ENCODE peak calls at places on chromosomes 11 and 22, in five cellular contexts. S is Ammon's horn; M is OCI-LY7; W is activated CD4-positive, alpha-beta T cell treated with anti-CD3 and anti-CD28 coated beads, Interleukin-2, amount 50 U/mL, for 4 hours; F is body of pancreas. Y is an unnamed sample.

GRCh38 chr11:78168539-78169477 is 19.6 kb downstream of the KCTD21 start:
- DNase-seq in S (no peak), M (no peak), W (no peak), F (peak), Y (no peak)

GRCh38 chr22:43275545-43275981 is 67.6 kb downstream of the SCUBE1 start:
- DNase-seq in S (no peak), M (no peak), W (no peak), F (no peak), Y (no peak)

GRCh38 chr11:46315783-46316563 is 31.3 kb upstream of the DGKZ start:
- DNase-seq in S (no peak), M (no peak), W (no peak), F (peak), Y (no peak)

GRCh38 chr22:40320687-40321086 is 25.6 kb upstream of the ADSL start:
- DNase-seq in S (no peak), M (no peak), W (no peak), F (no peak), Y (no peak)

GRCh38 chr11:92311616-92312449 is 87.2 kb downstream of the FAT3 start:
- DNase-seq in S (no peak), M (no peak), W (no peak), F (no peak), Y (no peak)

GRCh38 chr11:45922425-45923082 is at the start of gene LARGE2:
- DNase-seq in S (no peak), M (no peak), W (no peak), F (peak), Y (peak)

GRCh38 chr11:73869234-73869949 is 7.3 kb downstream of the COA4 start:
- DNase-seq in S (no peak), M (no peak), W (no peak), F (no peak), Y (no peak)

GRCh38 chr11:36306888-36307287 is 10.8 kb downstream of the PRR5L start:
- DNase-seq in S (no peak), M (no peak), W (no peak), F (no peak), Y (no peak)

GRCh38 chr11:94671553-94672366 is 96.4 kb upstream of the AMOTL1 start:
- DNase-seq in S (no peak), M (no peak), W (no peak), F (no peak), Y (no peak)

GRCh38 chr22:24810043-24810749 is 4.2 kb downstream of the SGSM1 start:
- DNase-seq in S (peak), M (no peak), W (no peak), F (no peak), Y (no peak)

GRCh38 chr22:33240901-33241300 is 182.7 kb upstream of the SYN3 start:
- DNase-seq in S (no peak), M (peak), W (no peak), F (no peak), Y (no peak)

GRCh38 chr11:28146123-28146751 is 38.0 kb downstream of the METTL15 start:
- DNase-seq in S (no peak), M (no peak), W (no peak), F (no peak), Y (no peak)

GRCh38 chr11:15769203-15769602 is 587.1 kb downstream of the SOX6 start:
- DNase-seq in S (no peak), M (no peak), W (no peak), F (peak), Y (no peak)

GRCh38 chr22:29263791-29264216 is 4.0 kb downstream of the RHBDD3 start:
- DNase-seq in S (no peak), M (no peak), W (no peak), F (peak), Y (no peak)

GRCh38 chr11:26319906-26320305 is 12.0 kb upstream of the ANO3 start:
- DNase-seq in S (no peak), M (no peak), W (no peak), F (no peak), Y (no peak)

GRCh38 chr22:39498368-39498767 is 3.7 kb upstream of the MIEF1 start:
- DNase-seq in S (no peak), M (no peak), W (no peak), F (no peak), Y (no peak)

GRCh38 chr11:120316880-120317688 is 8.0 kb upstream of the TLCD5 start:
- DNase-seq in S (peak), M (no peak), W (no peak), F (peak), Y (no peak)

GRCh38 chr11:123137496-123138270 is 57.4 kb downstream of the CLMP start:
- DNase-seq in S (peak), M (no peak), W (no peak), F (peak), Y (no peak)

GRCh38 chr11:45724145-45724544 is 58.7 kb upstream of the CHST1 start:
- DNase-seq in S (no peak), M (no peak), W (no peak), F (no peak), Y (no peak)

GRCh38 chr11:125429174-125429707 is 66.8 kb downstream of the FEZ1 start:
- DNase-seq in S (peak), M (peak), W (peak), F (peak), Y (no peak)

GRCh38 chr11:113505541-113506375 is 30.6 kb upstream of the DRD2 start:
- DNase-seq in S (peak), M (no peak), W (no peak), F (no peak), Y (no peak)

GRCh38 chr11:16194566-16194965 is 161.8 kb downstream of the SOX6 start:
- DNase-seq in S (peak), M (no peak), W (no peak), F (no peak), Y (no peak)

GRCh38 chr11:76589945-76590630 is 80.5 kb downstream of the LRRC32 start:
- DNase-seq in S (no peak), M (no peak), W (no peak), F (no peak), Y (no peak)

GRCh38 chr11:116812109-116812508 is 11.0 kb downstream of the APOA4 start:
- DNase-seq in S (no peak), M (no peak), W (no peak), F (no peak), Y (no peak)

GRCh38 chr22:39496131-39496838 is 5.8 kb upstream of the MIEF1 start:
- DNase-seq in S (peak), M (peak), W (peak), F (peak), Y (no peak)

GRCh38 chr22:29751139-29751538 is 15.7 kb downstream of the ZMAT5 start:
- DNase-seq in S (no peak), M (peak), W (no peak), F (no peak), Y (no peak)

GRCh38 chr11:24161587-24161986 is 335.3 kb upstream of the LUZP2 start:
- DNase-seq in S (no peak), M (no peak), W (no peak), F (no peak), Y (no peak)

GRCh38 chr11:11789735-11790369 is 51.9 kb upstream of the USP47 start:
- DNase-seq in S (no peak), M (peak), W (no peak), F (no peak), Y (no peak)

GRCh38 chr11:64227405-64227956 is 1.4 kb downstream of the NUDT22 start:
- DNase-seq in S (no peak), M (no peak), W (no peak), F (no peak), Y (no peak)

GRCh38 chr11:10803676-10804075 is 5.0 kb downstream of the EIF4G2 start:
- DNase-seq in S (no peak), M (no peak), W (no peak), F (no peak), Y (no peak)

Y was measured in T-helper 17 cell.